ENCODE peak calls at places on chromosomes 16 and 17, in five cellular contexts. P is MCF 10A, B is activated gamma-delta T cell treated with Interleukin-2 at 50 U/mL for 16 hours, D is substantia nigra, Y is activated T-cell treated with anti-CD3 and anti-CD28 coated beads for 48 hours. Q is an unnamed sample.

GRCh38 chr16:56985288-56985961 is 3.9 kb upstream of the NLRC5 start:
- DNase-seq in Y (no peak), B (no peak), P (peak), D (no peak), Q (no peak)

GRCh38 chr17:48642059-48642842 is 16.1 kb upstream of the HOXB9 start:
- DNase-seq in D (no peak), Y (no peak), P (no peak), B (no peak), Q (no peak)

GRCh38 chr17:35578929-35579448 is 618 bp upstream of the PEX12 start:
- DNase-seq in B (no peak), P (no peak), Y (no peak), D (no peak), Q (no peak)

GRCh38 chr17:40021471-40021961 is 6.3 kb downstream of the CSF3 start:
- DNase-seq in Y (no peak), B (no peak), P (peak), D (no peak), Q (no peak)

GRCh38 chr17:28747046-28747691 is 3.4 kb downstream of the TRAF4 start:
- DNase-seq in P (peak), D (peak), B (no peak), Y (no peak), Q (no peak)

GRCh38 chr17:37519241-37519985 is 29.7 kb downstream of the DUSP14 start:
- DNase-seq in B (no peak), Y (no peak), P (no peak), D (no peak), Q (no peak)

GRCh38 chr16:68590201-68590994 is 51.3 kb downstream of the ZFP90 start:
- DNase-seq in B (peak), D (peak), Y (peak), P (peak), Q (peak)

GRCh38 chr17:42608692-42609181 is 437 bp downstream of the RETREG3 start:
- DNase-seq in Y (no peak), D (no peak), B (no peak), P (no peak), Q (no peak)

GRCh38 chr16:19783363-19783762 is 65.3 kb downstream of the IQCK start:
- DNase-seq in Y (no peak), D (no peak), B (no peak), P (no peak), Q (no peak)

GRCh38 chr16:79104567-79104966 is 496.0 kb downstream of the MAF start:
- DNase-seq in D (no peak), B (no peak), P (no peak), Y (no peak), Q (no peak)

GRCh38 chr16:56841233-56841632 is 23.8 kb upstream of the SLC12A3 start:
- DNase-seq in D (no peak), B (no peak), Y (no peak), P (no peak), Q (no peak)

GRCh38 chr16:23508589-23509440 is 1.5 kb downstream of the GGA2 start:
- DNase-seq in B (no peak), Y (no peak), D (peak), P (no peak), Q (no peak)

Q was measured in stimulated activated CD8-positive, alpha-beta memory T cell treated with anti-CD3 and anti-CD28 coated beads, Interleukin-15, amount 100 ng/mL, for 1 hour.